ENCODE peak calls at places on chromosomes 3 and 15, in nine cellular contexts. Z is AG10803; E is substantia nigra; K is activated CD8-positive, alpha-beta memory T cell treated with anti-CD3 and anti-CD28 coated beads, Interleukin-2, amount 50 U/mL, for 48 hours; M is IMR-90; V is activated CD4-positive, CD25-positive, alpha-beta regulatory T cell treated with anti-CD3 and anti-CD28 coated beads, Interleukin-2, amount 50 U/mL, for 72 hours; J is stimulated activated CD4-positive, alpha-beta T cell treated with anti-CD3 and anti-CD28 coated beads, TNF-alpha, amount 100 ng/mL, for 48 hours; Q is MV-4-11; R is HTR-8/SVneo. O is an unnamed sample.

GRCh38 chr3:128489860-128490649 is 2.9 kb downstream of the GATA2 start:
- DNase-seq in Z (no peak), E (no peak), K (no peak), M (no peak), V (no peak), J (no peak), Q (no peak), R (no peak), O (no peak)

GRCh38 chr15:80976851-80977250 is 12.8 kb downstream of the MESD start:
- DNase-seq in Z (no peak), E (no peak), K (no peak), M (no peak), V (no peak), J (no peak), Q (no peak), R (no peak), O (no peak)

GRCh38 chr3:154421067-154421466 is 8.9 kb downstream of the GPR149 start:
- DNase-seq in Z (no peak), E (no peak), K (no peak), M (no peak), V (no peak), J (no peak), Q (no peak), R (no peak), O (no peak)

GRCh38 chr15:55912982-55913381 is 80.4 kb downstream of the NEDD4 start:
- DNase-seq in Z (no peak), E (no peak), K (no peak), M (no peak), V (no peak), J (no peak), Q (no peak), R (no peak), O (no peak)

GRCh38 chr3:42712344-42712648 is 9.7 kb upstream of the HHATL start:
- DNase-seq in Z (no peak), E (no peak), K (no peak), M (no peak), V (peak), J (no peak), Q (no peak), R (no peak), O (no peak)

GRCh38 chr3:181317521-181317920 is 328.0 kb upstream of the DNAJC19 start:
- DNase-seq in Z (no peak), E (no peak), K (no peak), M (no peak), V (no peak), J (no peak), Q (no peak), R (no peak), O (no peak)

GRCh38 chr15:68524753-68525584 is 53.8 kb upstream of the CORO2B start:
- DNase-seq in Z (peak), E (no peak), K (no peak), M (peak), V (no peak), J (no peak), Q (peak), R (no peak), O (no peak)

GRCh38 chr3:60935709-60936108 is 315.5 kb downstream of the FHIT start:
- DNase-seq in Z (peak), E (no peak), K (no peak), M (peak), V (no peak), J (no peak), Q (peak), R (no peak), O (no peak)

GRCh38 chr3:123013876-123014275 is 13.7 kb downstream of the SEMA5B start:
- DNase-seq in Z (no peak), E (no peak), K (no peak), M (no peak), V (no peak), J (no peak), Q (no peak), R (no peak), O (no peak)

GRCh38 chr15:38253448-38253847 is 812 bp downstream of the SPRED1 start:
- DNase-seq in Z (peak), E (no peak), K (no peak), M (peak), V (no peak), J (peak), Q (no peak), R (no peak), O (no peak)

GRCh38 chr3:52004158-52004787 is 8.6 kb upstream of the RPL29 start:
- DNase-seq in Z (peak), E (peak), K (no peak), M (peak), V (no peak), J (no peak), Q (peak), R (peak), O (no peak)

GRCh38 chr3:23320586-23321570 is 117.8 kb downstream of the UBE2E2 start:
- DNase-seq in Z (no peak), E (no peak), K (no peak), M (no peak), V (no peak), J (no peak), Q (no peak), R (no peak), O (no peak)

GRCh38 chr3:170506556-170506955 is 79.3 kb downstream of the SLC7A14 start:
- DNase-seq in Z (peak), E (no peak), K (no peak), M (peak), V (no peak), J (no peak), Q (no peak), R (no peak), O (no peak)

GRCh38 chr15:92848852-92849598 is 51.1 kb upstream of the CHD2 start:
- DNase-seq in Z (peak), E (no peak), K (no peak), M (peak), V (no peak), J (no peak), Q (peak), R (peak), O (peak)

GRCh38 chr3:191627064-191627463 is 166.1 kb downstream of the PYDC2 start:
- DNase-seq in Z (no peak), E (peak), K (no peak), M (no peak), V (no peak), J (no peak), Q (no peak), R (no peak), O (no peak)

GRCh38 chr3:100893108-100893507 is 100.1 kb downstream of the ABI3BP start:
- DNase-seq in Z (no peak), E (no peak), K (no peak), M (peak), V (no peak), J (no peak), Q (peak), R (no peak), O (no peak)

GRCh38 chr3:89368846-89369245 is 261.4 kb downstream of the EPHA3 start:
- DNase-seq in Z (no peak), E (no peak), K (no peak), M (no peak), V (no peak), J (no peak), Q (no peak), R (no peak), O (no peak)

GRCh38 chr3:163543558-163544189 is 1534.6 kb downstream of the SI start:
- DNase-seq in Z (no peak), E (no peak), K (no peak), M (no peak), V (no peak), J (no peak), Q (no peak), R (peak), O (no peak)

GRCh38 chr15:74642724-74643367 is 27.2 kb downstream of the CLK3 start:
- DNase-seq in Z (peak), E (no peak), K (no peak), M (peak), V (no peak), J (no peak), Q (no peak), R (no peak), O (no peak)

GRCh38 chr15:84681822-84682221 is 23.8 kb upstream of the NMB start:
- DNase-seq in Z (no peak), E (no peak), K (no peak), M (peak), V (no peak), J (no peak), Q (peak), R (no peak), O (no peak)

GRCh38 chr3:102415553-102415952 is 19.3 kb upstream of the ZPLD1 start:
- DNase-seq in Z (peak), E (no peak), K (no peak), M (no peak), V (no peak), J (no peak), Q (no peak), R (no peak), O (no peak)

GRCh38 chr3:128360705-128361271 is 105.9 kb downstream of the DNAJB8 start:
- DNase-seq in Z (no peak), E (no peak), K (no peak), M (no peak), V (no peak), J (no peak), Q (no peak), R (peak), O (no peak)

GRCh38 chr3:13210221-13210975 is 137.2 kb upstream of the IQSEC1 start:
- DNase-seq in Z (no peak), E (no peak), K (no peak), M (no peak), V (no peak), J (no peak), Q (no peak), R (no peak), O (no peak)

GRCh38 chr3:13771496-13771895 is 108.4 kb downstream of the WNT7A start:
- DNase-seq in Z (no peak), E (no peak), K (peak), M (no peak), V (no peak), J (no peak), Q (no peak), R (no peak), O (no peak)

GRCh38 chr15:83673385-83673784 is 19.5 kb downstream of the ADAMTSL3 start:
- DNase-seq in Z (no peak), E (no peak), K (no peak), M (no peak), V (no peak), J (no peak), Q (no peak), R (no peak), O (no peak)

GRCh38 chr3:34019158-34019557 is 220.7 kb downstream of the PDCD6IP start:
- DNase-seq in Z (no peak), E (no peak), K (no peak), M (no peak), V (no peak), J (no peak), Q (no peak), R (no peak), O (no peak)

GRCh38 chr3:114218578-114219185 is 18.7 kb downstream of the ZNF80 start:
- DNase-seq in Z (no peak), E (no peak), K (peak), M (no peak), V (no peak), J (no peak), Q (no peak), R (no peak), O (no peak)

GRCh38 chr15:98755781-98756180 is 107.4 kb downstream of the IGF1R start:
- DNase-seq in Z (peak), E (no peak), K (no peak), M (no peak), V (no peak), J (no peak), Q (no peak), R (no peak), O (no peak)

GRCh38 chr15:29124581-29125381 is 144.8 kb downstream of the NSMCE3 start:
- DNase-seq in Z (no peak), E (no peak), K (no peak), M (peak), V (no peak), J (no peak), Q (no peak), R (peak), O (no peak)

GRCh38 chr15:66196565-66196964 is 57.0 kb downstream of the MEGF11 start:
- DNase-seq in Z (no peak), E (no peak), K (no peak), M (peak), V (no peak), J (no peak), Q (no peak), R (no peak), O (no peak)